ENCODE peak calls at places on chromosome 7, in four cellular contexts. G is HCT116, D is GM23248, Q is hepatocyte. K is an unnamed sample.

GRCh38 chr7:77217474-77218185 is 18.0 kb upstream of the FGL2 start:
- DNase-seq in D (peak; percentile 42), Q (no peak), G (no peak), K (no peak)

GRCh38 chr7:19522486-19522885 is 186.4 kb downstream of the POLR1F start:
- DNase-seq in Q (no peak), G (no peak), D (peak; percentile 85), K (peak; percentile 85)

GRCh38 chr7:12570529-12571461 is at the start of gene SCIN:
- DNase-seq in D (peak; percentile 71), G (no peak), Q (peak; percentile 59), K (peak; percentile 9)

GRCh38 chr7:27973625-27974024 is 207.0 kb downstream of the JAZF1 start:
- DNase-seq in Q (no peak), D (no peak), G (no peak), K (no peak)

GRCh38 chr7:73433924-73434700 is 534 bp downstream of the FZD9 start:
- DNase-seq in Q (no peak), D (no peak), G (no peak), K (no peak)

GRCh38 chr7:38744746-38745145 is 113.6 kb upstream of the AMPH start:
- DNase-seq in D (peak; percentile 84), G (no peak), Q (no peak), K (peak; percentile 51)

GRCh38 chr7:122770943-122771342 is 68.2 kb upstream of the RNF148 start:
- DNase-seq in Q (no peak), G (no peak), D (no peak), K (no peak)

GRCh38 chr7:128874140-128875031 is 11.7 kb downstream of the ATP6V1F start:
- DNase-seq in Q (peak; percentile 52), G (no peak), D (no peak), K (no peak)

GRCh38 chr7:114409750-114410149 is 4.9 kb upstream of the FOXP2 start:
- DNase-seq in G (no peak), D (peak; percentile 86), Q (no peak), K (peak; percentile 62)

GRCh38 chr7:156985101-156985967 is 25.1 kb downstream of the MNX1 start:
- DNase-seq in Q (no peak), G (no peak), D (no peak), K (no peak)

GRCh38 chr7:28203498-28204240 is 23.1 kb upstream of the JAZF1 start:
- DNase-seq in Q (no peak), G (no peak), D (peak; percentile 33), K (peak; percentile 35)

GRCh38 chr7:101466871-101467270 is 104.2 kb downstream of the COL26A1 start:
- DNase-seq in G (no peak), Q (no peak), D (no peak), K (peak; percentile 12)

GRCh38 chr7:127080576-127080975 is 172.2 kb downstream of the GRM8 start:
- DNase-seq in G (no peak), Q (no peak), D (no peak), K (no peak)

GRCh38 chr7:106717997-106718871 is 57.3 kb upstream of the CCDC71L start:
- DNase-seq in G (peak; percentile 87), D (peak; percentile 99), Q (peak; percentile 77), K (peak; percentile 93)

GRCh38 chr7:116173051-116174028 is 37.0 kb upstream of the TES start:
- DNase-seq in D (peak; percentile 70), G (peak; percentile 55), Q (peak; percentile 65), K (peak; percentile 59)

GRCh38 chr7:158819571-158820203 is 9.6 kb downstream of the ESYT2 start:
- DNase-seq in D (peak; percentile 69), Q (no peak), G (no peak), K (no peak)

GRCh38 chr7:92504563-92504962 is 23.8 kb downstream of the PEX1 start:
- DNase-seq in Q (no peak), D (no peak), G (no peak), K (no peak)

GRCh38 chr7:29194206-29194593 is 375 bp upstream of the CHN2 start:
- DNase-seq in G (no peak), Q (peak; percentile 45), D (peak; percentile 10), K (no peak)

GRCh38 chr7:122884186-122884585 is 2.1 kb downstream of the CADPS2 start:
- DNase-seq in G (no peak), D (no peak), Q (no peak), K (no peak)

GRCh38 chr7:75737856-75738603 is 711 bp downstream of the HIP1 start:
- DNase-seq in D (peak; percentile 53), Q (peak; percentile 54), G (no peak), K (no peak)

GRCh38 chr7:36691983-36692382 is 32.3 kb downstream of the AOAH start:
- DNase-seq in G (no peak), D (no peak), Q (no peak), K (no peak)

GRCh38 chr7:87107949-87108757 is 44.1 kb upstream of the DMTF1 start:
- DNase-seq in D (no peak), Q (no peak), G (no peak), K (no peak)

GRCh38 chr7:158527038-158527437 is 60.6 kb downstream of the PTPRN2 start:
- DNase-seq in G (no peak), D (no peak), Q (no peak), K (no peak)

GRCh38 chr7:132423594-132424200 is 152.6 kb downstream of the PLXNA4 start:
- DNase-seq in Q (no peak), D (no peak), G (no peak), K (no peak)

GRCh38 chr7:88307412-88307811 is 718 bp upstream of the STEAP4 start:
- DNase-seq in D (no peak), Q (no peak), G (no peak), K (no peak)

GRCh38 chr7:97772034-97772891 is 40.4 kb downstream of the TAC1 start:
- DNase-seq in D (no peak), Q (no peak), G (no peak), K (no peak)

GRCh38 chr7:41047192-41047591 is 655.7 kb downstream of the INHBA start:
- DNase-seq in Q (no peak), D (no peak), G (no peak), K (peak; percentile 12)

GRCh38 chr7:69403169-69403568 is 195.1 kb upstream of the AUTS2 start:
- DNase-seq in D (no peak), Q (no peak), G (no peak), K (no peak)

GRCh38 chr7:12686894-12687212 is 580 bp upstream of the ARL4A start:
- DNase-seq in D (no peak), G (no peak), Q (no peak), K (no peak)

GRCh38 chr7:99843808-99844207 is 16.0 kb downstream of the CYP3A43 start:
- DNase-seq in G (no peak), D (peak; percentile 5), Q (no peak), K (peak; percentile 6)

GRCh38 chr7:90717286-90718060 is 121.4 kb downstream of the CDK14 start:
- DNase-seq in Q (peak; percentile 38), G (no peak), D (peak; percentile 55), K (peak; percentile 54)

GRCh38 chr7:106678795-106679152 is 17.8 kb upstream of the CCDC71L start:
- DNase-seq in G (no peak), Q (no peak), D (no peak), K (no peak)

GRCh38 chr7:108413782-108414492 is 42.3 kb downstream of the NRCAM start:
- DNase-seq in D (peak; percentile 68), Q (no peak), G (no peak), K (peak; percentile 68)

GRCh38 chr7:104878577-104878976 is 135.4 kb upstream of the KMT2E start:
- DNase-seq in G (no peak), D (no peak), Q (no peak), K (no peak)

GRCh38 chr7:106839511-106839910 is 25.6 kb upstream of the PIK3CG start:
- DNase-seq in Q (no peak), G (no peak), D (no peak), K (no peak)

GRCh38 chr7:7816084-7816483 is 97.7 kb upstream of the RPA3 start:
- DNase-seq in D (no peak), Q (no peak), G (no peak), K (no peak)

GRCh38 chr7:23114854-23115253 is 9.3 kb downstream of the KLHL7 start:
- DNase-seq in D (peak; percentile 73), Q (no peak), G (no peak), K (no peak)

GRCh38 chr7:23121175-23121574 is 15.6 kb downstream of the KLHL7 start:
- DNase-seq in Q (no peak), G (no peak), D (no peak), K (no peak)

GRCh38 chr7:23117841-23118240 is 12.3 kb downstream of the KLHL7 start:
- DNase-seq in G (no peak), D (no peak), Q (no peak), K (no peak)

GRCh38 chr7:23120106-23120505 is 14.5 kb downstream of the KLHL7 start:
- DNase-seq in D (no peak), Q (no peak), G (no peak), K (no peak)

GRCh38 chr7:23115991-23116390 is 10.4 kb downstream of the KLHL7 start:
- DNase-seq in Q (no peak), G (no peak), D (no peak), K (peak; percentile 11)
- H3K4me3 ChIP-seq in Q (no peak overlapping the region), G (no peak overlapping the region), D (no peak overlapping the region), K (no peak overlapping the region)

GRCh38 chr7:55066479-55066878 is 47.7 kb downstream of the EGFR start:
- DNase-seq in G (no peak), Q (no peak), D (peak; percentile 79), K (peak; percentile 35)

GRCh38 chr7:55066938-55067337 is 48.1 kb downstream of the EGFR start:
- DNase-seq in D (no peak), Q (no peak), G (no peak), K (no peak)

GRCh38 chr7:55063633-55064032 is 44.8 kb downstream of the EGFR start:
- DNase-seq in D (peak; percentile 83), Q (no peak), G (no peak), K (peak; percentile 83)

GRCh38 chr7:55065079-55065478 is 46.3 kb downstream of the EGFR start:
- DNase-seq in G (peak; percentile 83), D (peak; percentile 100), Q (peak; percentile 83), K (peak; percentile 98)

GRCh38 chr7:55065511-55066229 is 46.9 kb downstream of the EGFR start:
- DNase-seq in G (peak; percentile 83), Q (peak; percentile 69), D (peak; percentile 93), K (peak; percentile 94)
- H3K4me2 ChIP-seq in G (peak overlapping the region; percentile 75), Q (peak overlapping the region; percentile 65), D (peak overlapping the region; percentile 63), K (peak overlapping the region; percentile 82)

DNA sequence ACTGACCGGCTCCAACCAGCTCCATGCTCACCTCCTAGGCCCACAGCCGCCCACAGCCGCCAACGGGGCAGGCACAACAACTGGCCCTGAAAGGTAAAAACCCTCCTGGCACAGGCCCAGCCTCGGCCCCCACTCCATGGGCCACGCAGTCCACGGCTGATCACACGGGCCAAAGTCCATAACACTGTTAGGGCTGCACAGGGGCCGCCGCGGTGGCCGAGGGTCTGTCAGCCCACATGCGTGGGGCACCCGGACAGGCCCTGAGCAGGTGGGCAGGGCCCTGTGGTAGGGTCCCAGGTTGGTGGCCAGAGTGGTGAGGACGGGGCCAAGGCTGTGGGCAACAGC is 29.0 kb downstream of the CYP2W1 start:
- DNase-seq in D (no peak), Q (no peak), G (no peak), K (no peak)
- H3K36me3 ChIP-seq in D (no peaks in the 10 kb centered on the region), Q (no peaks in the 10 kb centered on the region), G (no peaks in the 10 kb centered on the region), K (peaks cover 5% of the 10 kb centered on the region)

GRCh38 chr7:824664-825063 is 7.6 kb upstream of the SUN1 start:
- DNase-seq in G (no peak), Q (no peak), D (peak; percentile 41), K (no peak)

GRCh38 chr7:821688-822087 is 10.6 kb upstream of the SUN1 start:
- DNase-seq in D (no peak), Q (no peak), G (no peak), K (peak; percentile 4)

GRCh38 chr7:823639-824038 is 8.6 kb upstream of the SUN1 start:
- DNase-seq in Q (no peak), D (no peak), G (no peak), K (no peak)

GRCh38 chr7:824106-824505 is 8.2 kb upstream of the SUN1 start:
- DNase-seq in D (peak; percentile 22), G (no peak), Q (no peak), K (no peak)

GRCh38 chr7:822692-823276 is 9.5 kb upstream of the SUN1 start:
- DNase-seq in Q (no peak), G (no peak), D (no peak), K (no peak)
- H3K4me3 ChIP-seq in Q (no peak overlapping the region), G (no peak overlapping the region), D (no peak overlapping the region), K (no peak overlapping the region)

K was measured in fibroblast of lung.